ENCODE peak calls at places on chromosomes 12 and 14, in nine cellular contexts. A, W, J, P, U, Q, T, V and H are unnamed samples.

GRCh38 chr12:3231399-3231876 is 154.3 kb downstream of the TSPAN9 start:
- DNase-seq in A (no peak), W (no peak), J (no peak), P (no peak), U (peak; percentile 73), Q (no peak), T (no peak), V (no peak), H (no peak)

GRCh38 chr12:27845187-27845586 is 65.2 kb upstream of the MANSC4 start:
- DNase-seq in A (no peak), W (no peak), J (no peak), P (no peak), U (no peak), Q (no peak), T (no peak), V (no peak), H (no peak)

GRCh38 chr14:98900721-98901272 is 371.2 kb downstream of the BCL11B start:
- DNase-seq in A (no peak), W (no peak), J (no peak), P (no peak), U (peak; percentile 46), Q (no peak), T (no peak), V (no peak), H (no peak)

GRCh38 chr14:22566845-22567244 is 22.2 kb downstream of the DAD1 start:
- DNase-seq in A (no peak), W (no peak), J (no peak), P (no peak), U (no peak), Q (no peak), T (no peak), V (no peak), H (no peak)

GRCh38 chr14:56742391-56742790 is 67.9 kb downstream of the OTX2 start:
- DNase-seq in A (no peak), W (no peak), J (no peak), P (no peak), U (no peak), Q (no peak), T (no peak), V (no peak), H (no peak)

GRCh38 chr14:70873627-70874026 is 33.6 kb upstream of the PCNX1 start:
- DNase-seq in A (no peak), W (no peak), J (no peak), P (no peak), U (no peak), Q (no peak), T (no peak), V (peak; percentile 30), H (no peak)

GRCh38 chr12:7282844-7283243 is 21.0 kb upstream of the ACSM4 start:
- DNase-seq in A (no peak), W (no peak), J (no peak), P (no peak), U (no peak), Q (no peak), T (no peak), V (no peak), H (no peak)

GRCh38 chr12:12716151-12716844 is 870 bp upstream of the CDKN1B start:
- DNase-seq in A (peak; percentile 45), W (no peak), J (no peak), P (no peak), U (peak; percentile 57), Q (no peak), T (no peak), V (peak; percentile 52), H (no peak)

GRCh38 chr12:1934068-1934467 is 15.6 kb upstream of the CACNA2D4 start:
- DNase-seq in A (peak; percentile 11), W (no peak), J (no peak), P (no peak), U (no peak), Q (no peak), T (no peak), V (no peak), H (no peak)

GRCh38 chr12:86669010-86669409 is 412.8 kb upstream of the MGAT4C start:
- DNase-seq in A (no peak), W (no peak), J (no peak), P (peak; percentile 27), U (no peak), Q (no peak), T (no peak), V (no peak), H (no peak)

GRCh38 chr12:89949457-89950195 is 241.0 kb upstream of the ATP2B1 start:
- DNase-seq in A (no peak), W (peak; percentile 20), J (no peak), P (no peak), U (no peak), Q (peak; percentile 51), T (peak; percentile 71), V (peak; percentile 88), H (peak; percentile 36)

GRCh38 chr12:115155665-115156645 is 472.0 kb upstream of the TBX3 start:
- DNase-seq in A (no peak), W (no peak), J (peak; percentile 49), P (no peak), U (peak; percentile 71), Q (no peak), T (peak; percentile 13), V (no peak), H (no peak)

GRCh38 chr12:42698213-42698612 is 108.7 kb upstream of the PRICKLE1 start:
- DNase-seq in A (no peak), W (no peak), J (no peak), P (peak; percentile 37), U (no peak), Q (no peak), T (no peak), V (no peak), H (no peak)

GRCh38 chr12:110689601-110690430 is 901 bp upstream of the HVCN1 start:
- DNase-seq in A (peak; percentile 73), W (no peak), J (no peak), P (no peak), U (no peak), Q (peak; percentile 51), T (no peak), V (peak; percentile 56), H (peak; percentile 72)

GRCh38 chr14:61759878-61760277 is 2.3 kb upstream of the SNAPC1 start:
- DNase-seq in A (no peak), W (no peak), J (no peak), P (no peak), U (no peak), Q (no peak), T (no peak), V (no peak), H (no peak)

GRCh38 chr12:58500399-58500798 is 419.9 kb downstream of the LRIG3 start:
- DNase-seq in A (no peak), W (no peak), J (no peak), P (no peak), U (no peak), Q (no peak), T (no peak), V (no peak), H (no peak)

GRCh38 chr14:89017417-89017816 is 193.0 kb downstream of the TTC8 start:
- DNase-seq in A (no peak), W (no peak), J (no peak), P (no peak), U (no peak), Q (no peak), T (no peak), V (no peak), H (no peak)

GRCh38 chr14:100246809-100247428 is 8.0 kb downstream of the YY1 start:
- DNase-seq in A (no peak), W (peak; percentile 65), J (peak; percentile 61), P (no peak), U (peak; percentile 82), Q (no peak), T (peak; percentile 82), V (peak; percentile 35), H (no peak)

GRCh38 chr12:1517007-1517406 is 77.4 kb downstream of the FBXL14 start:
- DNase-seq in A (no peak), W (peak; percentile 34), J (no peak), P (no peak), U (no peak), Q (no peak), T (no peak), V (no peak), H (peak; percentile 58)

GRCh38 chr14:91185721-91186120 is 58.8 kb downstream of the GPR68 start:
- DNase-seq in A (no peak), W (no peak), J (no peak), P (no peak), U (no peak), Q (no peak), T (no peak), V (no peak), H (no peak)

GRCh38 chr14:23601845-23602180 is 23.2 kb upstream of the JPH4 start:
- DNase-seq in A (no peak), W (no peak), J (no peak), P (no peak), U (no peak), Q (no peak), T (no peak), V (no peak), H (no peak)

GRCh38 chr12:62618948-62619347 is 152.3 kb downstream of the MON2 start:
- DNase-seq in A (no peak), W (no peak), J (no peak), P (no peak), U (no peak), Q (no peak), T (no peak), V (no peak), H (no peak)

GRCh38 chr14:101112351-101113107 is 209.0 kb upstream of the RTL1 start:
- DNase-seq in A (no peak), W (no peak), J (no peak), P (no peak), U (no peak), Q (no peak), T (no peak), V (no peak), H (no peak)

GRCh38 chr12:68240079-68240478 is 13.3 kb downstream of the IL22 start:
- DNase-seq in A (no peak), W (no peak), J (peak; percentile 45), P (no peak), U (no peak), Q (no peak), T (no peak), V (no peak), H (no peak)

GRCh38 chr12:103975368-103975767 is 9.7 kb downstream of the TDG start:
- DNase-seq in A (no peak), W (no peak), J (no peak), P (no peak), U (no peak), Q (no peak), T (no peak), V (no peak), H (no peak)

GRCh38 chr14:63275611-63276010 is 43.1 kb downstream of the GPHB5 start:
- DNase-seq in A (no peak), W (no peak), J (no peak), P (no peak), U (no peak), Q (no peak), T (no peak), V (no peak), H (no peak)

GRCh38 chr12:85057370-85057963 is 21.3 kb downstream of the LRRIQ1 start:
- DNase-seq in A (peak; percentile 16), W (peak; percentile 23), J (no peak), P (peak; percentile 17), U (peak; percentile 25), Q (no peak), T (peak; percentile 5), V (no peak), H (peak; percentile 21)

GRCh38 chr14:52351561-52352491 is 37.7 kb downstream of the PTGER2 start:
- DNase-seq in A (peak; percentile 31), W (no peak), J (no peak), P (no peak), U (no peak), Q (peak; percentile 72), T (no peak), V (peak; percentile 62), H (peak; percentile 47)

GRCh38 chr14:94062344-94062904 is 18.6 kb downstream of the DDX24 start:
- DNase-seq in A (no peak), W (no peak), J (no peak), P (no peak), U (no peak), Q (no peak), T (no peak), V (no peak), H (no peak)

GRCh38 chr12:119730381-119730780 is 62.4 kb downstream of the PRKAB1 start:
- DNase-seq in A (no peak), W (no peak), J (no peak), P (no peak), U (no peak), Q (no peak), T (no peak), V (no peak), H (no peak)